ENCODE peak calls at places on chromosome 9, in eight cellular contexts. One of them, this sample, is unnamed.

GRCh38 chr9:128689820-128690683 is 1.0 kb downstream of the SET start:
- DNase-seq in pancreas: peak; percentile 67
- DNase-seq in heart right ventricle: peak; percentile 36
- DNase-seq in cardiac fibroblast: peak; percentile 51
- DNase-seq in ovary: peak; percentile 62
- DNase-seq in mucosa of descending colon: peak; percentile 71
- DNase-seq in endothelial cell of umbilical vein: peak; percentile 15
- DNase-seq in A549: peak; percentile 70
- DNase-seq in this sample: no peak

GRCh38 chr9:116389546-116390305 is 236.1 kb downstream of the PAPPA start:
- DNase-seq in pancreas: no peak
- DNase-seq in heart right ventricle: no peak
- DNase-seq in cardiac fibroblast: no peak
- DNase-seq in ovary: no peak
- DNase-seq in mucosa of descending colon: no peak
- DNase-seq in endothelial cell of umbilical vein: no peak
- DNase-seq in A549: no peak
- DNase-seq in this sample: no peak

GRCh38 chr9:99030082-99030481 is 74.8 kb upstream of the TGFBR1 start:
- DNase-seq in pancreas: no peak
- DNase-seq in heart right ventricle: no peak
- DNase-seq in cardiac fibroblast: peak; percentile 89
- DNase-seq in ovary: no peak
- DNase-seq in mucosa of descending colon: no peak
- DNase-seq in endothelial cell of umbilical vein: no peak
- DNase-seq in A549: no peak
- DNase-seq in this sample: no peak

GRCh38 chr9:106025449-106025848 is 331.1 kb downstream of the TMEM38B start:
- DNase-seq in pancreas: no peak
- DNase-seq in heart right ventricle: peak; percentile 48
- DNase-seq in cardiac fibroblast: no peak
- DNase-seq in ovary: no peak
- DNase-seq in mucosa of descending colon: no peak
- DNase-seq in endothelial cell of umbilical vein: no peak
- DNase-seq in A549: peak; percentile 4
- DNase-seq in this sample: no peak

GRCh38 chr9:137311971-137312851 is 10.1 kb upstream of the NRARP start:
- DNase-seq in pancreas: peak; percentile 94
- DNase-seq in heart right ventricle: no peak
- DNase-seq in cardiac fibroblast: no peak
- DNase-seq in ovary: no peak
- DNase-seq in mucosa of descending colon: peak; percentile 68
- DNase-seq in endothelial cell of umbilical vein: no peak
- DNase-seq in A549: peak; percentile 16
- DNase-seq in this sample: no peak

GRCh38 chr9:128249558-128249913 is 26.3 kb downstream of the GOLGA2 start:
- DNase-seq in pancreas: no peak
- DNase-seq in heart right ventricle: no peak
- DNase-seq in cardiac fibroblast: no peak
- DNase-seq in ovary: no peak
- DNase-seq in mucosa of descending colon: no peak
- DNase-seq in endothelial cell of umbilical vein: no peak
- DNase-seq in A549: no peak
- DNase-seq in this sample: no peak

GRCh38 chr9:70880523-70880922 is 240.9 kb downstream of the TRPM3 start:
- DNase-seq in pancreas: no peak
- DNase-seq in heart right ventricle: no peak
- DNase-seq in cardiac fibroblast: no peak
- DNase-seq in ovary: no peak
- DNase-seq in mucosa of descending colon: no peak
- DNase-seq in endothelial cell of umbilical vein: no peak
- DNase-seq in A549: no peak
- DNase-seq in this sample: no peak

GRCh38 chr9:128072144-128073021 is 4.4 kb downstream of the SLC25A25 start:
- DNase-seq in pancreas: peak; percentile 4
- DNase-seq in heart right ventricle: no peak
- DNase-seq in cardiac fibroblast: peak; percentile 87
- DNase-seq in ovary: peak; percentile 91
- DNase-seq in mucosa of descending colon: no peak
- DNase-seq in endothelial cell of umbilical vein: peak; percentile 83
- DNase-seq in A549: peak; percentile 62
- DNase-seq in this sample: peak; percentile 97

GRCh38 chr9:122213589-122214413 is 15.0 kb downstream of the LHX6 start:
- DNase-seq in pancreas: peak; percentile 74
- DNase-seq in heart right ventricle: no peak
- DNase-seq in cardiac fibroblast: peak; percentile 16
- DNase-seq in ovary: peak; percentile 32
- DNase-seq in mucosa of descending colon: no peak
- DNase-seq in endothelial cell of umbilical vein: no peak
- DNase-seq in A549: peak; percentile 70
- DNase-seq in this sample: no peak

GRCh38 chr9:76905984-76906861 is at the start of gene PRUNE2:
- DNase-seq in pancreas: peak; percentile 80
- DNase-seq in heart right ventricle: peak; percentile 46
- DNase-seq in cardiac fibroblast: peak; percentile 87
- DNase-seq in ovary: peak; percentile 64
- DNase-seq in mucosa of descending colon: peak; percentile 87
- DNase-seq in endothelial cell of umbilical vein: peak; percentile 66
- DNase-seq in A549: peak; percentile 39
- DNase-seq in this sample: no peak
- H3K4me3 ChIP-seq in pancreas: peak within 1 kb of the TSS; percentile 47
- H3K4me3 ChIP-seq in heart right ventricle: peak within 1 kb of the TSS; percentile 50
- H3K4me3 ChIP-seq in cardiac fibroblast: peak within 1 kb of the TSS; percentile 40
- H3K4me3 ChIP-seq in ovary: peak within 1 kb of the TSS; percentile 44
- H3K4me3 ChIP-seq in mucosa of descending colon: peak within 1 kb of the TSS; percentile 2
- H3K4me3 ChIP-seq in endothelial cell of umbilical vein: no peak within 1 kb of the TSS
- H3K4me3 ChIP-seq in A549: peak within 1 kb of the TSS; percentile 43
- H3K4me3 ChIP-seq in this sample: peak within 1 kb of the TSS; percentile 61

DNA sequence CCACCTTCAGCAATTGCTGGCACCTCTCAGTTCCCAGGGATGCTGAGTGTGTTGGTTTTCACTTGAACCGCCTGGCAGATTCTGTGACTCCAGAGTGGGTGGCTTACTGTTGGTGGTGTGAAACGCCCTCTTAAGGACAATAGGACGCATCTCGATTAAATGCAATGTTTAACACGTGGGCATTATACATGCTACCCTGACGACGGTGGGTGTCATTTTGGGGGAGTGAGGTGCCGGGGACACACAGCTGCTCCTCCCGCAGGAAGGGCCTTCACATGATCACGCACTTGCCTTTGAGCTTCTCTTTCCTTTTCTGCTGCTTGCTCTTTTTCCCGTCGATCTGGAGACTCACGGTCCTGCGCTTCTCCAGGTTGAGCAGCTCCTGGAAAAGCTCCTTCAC is 29.7 kb downstream of the DIRAS2 start:
- DNase-seq in pancreas: no peak
- DNase-seq in heart right ventricle: no peak
- DNase-seq in cardiac fibroblast: no peak
- DNase-seq in ovary: no peak
- DNase-seq in mucosa of descending colon: no peak
- DNase-seq in endothelial cell of umbilical vein: no peak
- DNase-seq in A549: no peak
- DNase-seq in this sample: no peak
- TF ChIP-seq CTCF in pancreas: no peak
- TF ChIP-seq CTCF in heart right ventricle: no peak
- TF ChIP-seq CTCF in cardiac fibroblast: no peak
- TF ChIP-seq CTCF in ovary: no peak
- TF ChIP-seq CTCF in mucosa of descending colon: no peak
- TF ChIP-seq CTCF in endothelial cell of umbilical vein: no peak
- TF ChIP-seq CTCF in A549: no peak
- TF ChIP-seq CTCF in this sample: no peak

GRCh38 chr9:123607987-123608565 is 252.1 kb downstream of the CRB2 start:
- DNase-seq in pancreas: no peak
- DNase-seq in heart right ventricle: no peak
- DNase-seq in cardiac fibroblast: no peak
- DNase-seq in ovary: no peak
- DNase-seq in mucosa of descending colon: no peak
- DNase-seq in endothelial cell of umbilical vein: no peak
- DNase-seq in A549: no peak
- DNase-seq in this sample: no peak
- H3K4me3 ChIP-seq in pancreas: no peak overlapping the region
- H3K4me3 ChIP-seq in heart right ventricle: no peak overlapping the region
- H3K4me3 ChIP-seq in cardiac fibroblast: no peak overlapping the region
- H3K4me3 ChIP-seq in ovary: no peak overlapping the region
- H3K4me3 ChIP-seq in mucosa of descending colon: no peak overlapping the region
- H3K4me3 ChIP-seq in endothelial cell of umbilical vein: no peak overlapping the region
- H3K4me3 ChIP-seq in A549: no peak overlapping the region
- H3K4me3 ChIP-seq in this sample: no peak overlapping the region

GRCh38 chr9:111041902-111042301 is 3.6 kb upstream of the LPAR1 start:
- DNase-seq in pancreas: no peak
- DNase-seq in heart right ventricle: no peak
- DNase-seq in cardiac fibroblast: no peak
- DNase-seq in ovary: no peak
- DNase-seq in mucosa of descending colon: no peak
- DNase-seq in endothelial cell of umbilical vein: no peak
- DNase-seq in A549: no peak
- DNase-seq in this sample: no peak
- TF ChIP-seq CTCF in pancreas: no peak
- TF ChIP-seq CTCF in heart right ventricle: no peak
- TF ChIP-seq CTCF in cardiac fibroblast: no peak
- TF ChIP-seq CTCF in ovary: no peak
- TF ChIP-seq CTCF in mucosa of descending colon: no peak
- TF ChIP-seq CTCF in endothelial cell of umbilical vein: no peak
- TF ChIP-seq CTCF in A549: no peak
- TF ChIP-seq CTCF in this sample: no peak

DNA sequence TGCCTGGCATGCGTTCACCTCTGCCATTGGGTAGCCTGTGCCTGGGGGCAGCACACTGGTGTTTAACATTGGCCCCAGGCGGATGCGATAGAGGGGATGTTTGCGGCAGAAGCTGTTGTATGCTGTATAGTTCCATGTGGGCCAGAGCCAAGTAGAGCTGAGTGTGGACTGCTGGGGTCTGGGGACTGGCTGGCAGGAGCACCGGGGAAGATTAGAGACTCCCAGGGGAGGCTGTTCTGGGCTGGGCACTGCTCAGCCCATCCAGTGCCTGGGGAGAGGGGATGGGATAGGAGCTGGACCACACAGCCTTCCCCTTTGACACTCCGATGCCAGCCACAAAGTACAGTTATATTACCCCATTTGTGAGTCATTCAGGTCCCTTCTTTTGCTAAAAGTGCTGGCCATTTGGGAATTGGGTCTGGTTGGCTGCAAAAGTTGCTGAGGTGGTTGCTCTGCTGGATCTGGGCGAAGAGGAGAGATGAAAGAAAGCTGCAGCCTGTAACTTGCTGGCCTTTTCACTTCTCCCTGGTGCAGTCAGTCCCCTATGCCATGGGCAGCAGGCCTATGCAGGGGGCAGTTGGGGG is 73.8 kb downstream of the RGS3 start:
- DNase-seq in pancreas: no peak
- DNase-seq in heart right ventricle: no peak
- DNase-seq in cardiac fibroblast: no peak
- DNase-seq in ovary: no peak
- DNase-seq in mucosa of descending colon: no peak
- DNase-seq in endothelial cell of umbilical vein: no peak
- DNase-seq in A549: no peak
- DNase-seq in this sample: no peak
- H3K4me3 ChIP-seq in pancreas: no peak overlapping the region
- H3K4me3 ChIP-seq in heart right ventricle: no peak overlapping the region
- H3K4me3 ChIP-seq in cardiac fibroblast: no peak overlapping the region
- H3K4me3 ChIP-seq in ovary: no peak overlapping the region
- H3K4me3 ChIP-seq in mucosa of descending colon: no peak overlapping the region
- H3K4me3 ChIP-seq in endothelial cell of umbilical vein: no peak overlapping the region
- H3K4me3 ChIP-seq in A549: no peak overlapping the region
- H3K4me3 ChIP-seq in this sample: no peak overlapping the region

GRCh38 chr9:93036887-93037475 is 21.5 kb upstream of the SUSD3 start:
- DNase-seq in pancreas: no peak
- DNase-seq in heart right ventricle: no peak
- DNase-seq in cardiac fibroblast: no peak
- DNase-seq in ovary: no peak
- DNase-seq in mucosa of descending colon: no peak
- DNase-seq in endothelial cell of umbilical vein: no peak
- DNase-seq in A549: no peak
- DNase-seq in this sample: no peak
- TF ChIP-seq CTCF in pancreas: no peak
- TF ChIP-seq CTCF in heart right ventricle: no peak
- TF ChIP-seq CTCF in cardiac fibroblast: no peak
- TF ChIP-seq CTCF in ovary: no peak
- TF ChIP-seq CTCF in mucosa of descending colon: no peak
- TF ChIP-seq CTCF in endothelial cell of umbilical vein: no peak
- TF ChIP-seq CTCF in A549: no peak
- TF ChIP-seq CTCF in this sample: no peak

GRCh38 chr9:68998344-68998743 is 15.6 kb downstream of the PRKACG start:
- DNase-seq in pancreas: no peak
- DNase-seq in heart right ventricle: no peak
- DNase-seq in cardiac fibroblast: no peak
- DNase-seq in ovary: no peak
- DNase-seq in mucosa of descending colon: no peak
- DNase-seq in endothelial cell of umbilical vein: no peak
- DNase-seq in A549: no peak
- DNase-seq in this sample: no peak
- H3K4me3 ChIP-seq in pancreas: no peak overlapping the region
- H3K4me3 ChIP-seq in heart right ventricle: no peak overlapping the region
- H3K4me3 ChIP-seq in cardiac fibroblast: no peak overlapping the region
- H3K4me3 ChIP-seq in ovary: no peak overlapping the region
- H3K4me3 ChIP-seq in mucosa of descending colon: no peak overlapping the region
- H3K4me3 ChIP-seq in endothelial cell of umbilical vein: no peak overlapping the region
- H3K4me3 ChIP-seq in A549: no peak overlapping the region
- H3K4me3 ChIP-seq in this sample: no peak overlapping the region

This sample was measured in LNCaP clone FGC.